ENCODE peak calls at places on chromosomes 11 and 22, in seven cellular contexts. P is lower lobe of right lung, S is GM12865, R is lower leg skin, N is fibroblast of pulmonary artery, W is heart left ventricle, B is gastrocnemius medialis. Y is an unnamed sample.
A peak's percentile ranks its signal among the peaks of the same experiment; 100 is the strongest.

GRCh38 chr22:28282346-28282745 is 363.3 kb upstream of the PITPNB start:
- DNase-seq in P (no peak), S (no peak), R (no peak), N (peak; percentile 35), W (no peak), B (no peak), Y (no peak)

GRCh38 chr11:95088946-95089619 is 563 bp upstream of the ENDOD1 start:
- DNase-seq in P (no peak), S (peak; percentile 63), R (no peak), N (no peak), W (no peak), B (no peak), Y (no peak)

GRCh38 chr11:12123177-12123576 is 12.8 kb downstream of the MICAL2 start:
- DNase-seq in P (no peak), S (no peak), R (no peak), N (peak; percentile 75), W (no peak), B (no peak), Y (no peak)

GRCh38 chr11:36577859-36578258 is 10.1 kb downstream of the RAG1 start:
- DNase-seq in P (no peak), S (no peak), R (no peak), N (peak; percentile 17), W (no peak), B (no peak), Y (no peak)

GRCh38 chr11:22792497-22792896 is 37.1 kb downstream of the SVIP start:
- DNase-seq in P (no peak), S (no peak), R (no peak), N (peak; percentile 92), W (no peak), B (no peak), Y (no peak)

GRCh38 chr22:28939394-28939793 is 56.0 kb downstream of the ZNRF3 start:
- DNase-seq in P (no peak), S (no peak), R (no peak), N (no peak), W (no peak), B (no peak), Y (no peak)

GRCh38 chr11:66973956-66974585 is 1.0 kb upstream of the C11orf86 start:
- DNase-seq in P (no peak), S (no peak), R (no peak), N (peak; percentile 53), W (no peak), B (no peak), Y (no peak)

GRCh38 chr22:25690798-25691197 is 51.2 kb upstream of the MYO18B start:
- DNase-seq in P (no peak), S (no peak), R (no peak), N (no peak), W (no peak), B (no peak), Y (no peak)

GRCh38 chr22:40027191-40028097 is 32.7 kb downstream of the FAM83F start:
- DNase-seq in P (no peak), S (no peak), R (no peak), N (no peak), W (no peak), B (no peak), Y (no peak)

GRCh38 chr11:1923201-1923956 is 3.9 kb downstream of the TNNT3 start:
- DNase-seq in P (no peak), S (no peak), R (no peak), N (no peak), W (no peak), B (no peak), Y (no peak)

GRCh38 chr11:117583063-117583801 is 213.8 kb downstream of the DSCAML1 start:
- DNase-seq in P (no peak), S (no peak), R (no peak), N (peak; percentile 2), W (no peak), B (no peak), Y (no peak)

GRCh38 chr22:36817429-36817783 is 571 bp upstream of the PVALB start:
- DNase-seq in P (no peak), S (no peak), R (no peak), N (no peak), W (no peak), B (no peak), Y (no peak)

GRCh38 chr11:80841716-80842115 is 1400.9 kb upstream of the TENM4 start:
- DNase-seq in P (no peak), S (no peak), R (no peak), N (peak; percentile 66), W (no peak), B (no peak), Y (no peak)

GRCh38 chr11:18705651-18706281 is 7.2 kb downstream of the TMEM86A start:
- DNase-seq in P (peak; percentile 73), S (no peak), R (no peak), N (no peak), W (no peak), B (no peak), Y (no peak)

GRCh38 chr11:15307600-15307999 is 192.9 kb downstream of the INSC start:
- DNase-seq in P (no peak), S (no peak), R (no peak), N (no peak), W (no peak), B (no peak), Y (no peak)

GRCh38 chr22:38080847-38081635 is 2.9 kb downstream of the SLC16A8 start:
- DNase-seq in P (peak; percentile 55), S (no peak), R (no peak), N (peak; percentile 34), W (no peak), B (no peak), Y (no peak)

GRCh38 chr11:70531281-70532065 is 133.1 kb downstream of the CTTN start:
- DNase-seq in P (no peak), S (no peak), R (no peak), N (no peak), W (no peak), B (no peak), Y (no peak)

GRCh38 chr22:37196539-37197450 is 8.7 kb upstream of the C1QTNF6 start:
- DNase-seq in P (peak; percentile 80), S (no peak), R (peak; percentile 77), N (peak; percentile 91), W (peak; percentile 87), B (peak; percentile 68), Y (no peak)

GRCh38 chr11:66313321-66314185 is 3.3 kb downstream of the CD248 start:
- DNase-seq in P (peak; percentile 55), S (no peak), R (no peak), N (peak; percentile 32), W (no peak), B (no peak), Y (no peak)

GRCh38 chr11:106421673-106422292 is 344.3 kb downstream of the AASDHPPT start:
- DNase-seq in P (no peak), S (no peak), R (no peak), N (no peak), W (no peak), B (no peak), Y (no peak)

GRCh38 chr11:114179234-114179941 is 116.8 kb upstream of the NNMT start:
- DNase-seq in P (peak; percentile 84), S (no peak), R (peak; percentile 94), N (peak; percentile 100), W (peak; percentile 74), B (peak; percentile 94), Y (peak; percentile 99)

GRCh38 chr11:117924631-117925170 is 4.5 kb downstream of the TMPRSS13 start:
- DNase-seq in P (peak; percentile 17), S (no peak), R (no peak), N (no peak), W (no peak), B (no peak), Y (no peak)

GRCh38 chr11:80638296-80638695 is 1197.5 kb upstream of the TENM4 start:
- DNase-seq in P (no peak), S (no peak), R (no peak), N (no peak), W (no peak), B (no peak), Y (no peak)

DNA sequence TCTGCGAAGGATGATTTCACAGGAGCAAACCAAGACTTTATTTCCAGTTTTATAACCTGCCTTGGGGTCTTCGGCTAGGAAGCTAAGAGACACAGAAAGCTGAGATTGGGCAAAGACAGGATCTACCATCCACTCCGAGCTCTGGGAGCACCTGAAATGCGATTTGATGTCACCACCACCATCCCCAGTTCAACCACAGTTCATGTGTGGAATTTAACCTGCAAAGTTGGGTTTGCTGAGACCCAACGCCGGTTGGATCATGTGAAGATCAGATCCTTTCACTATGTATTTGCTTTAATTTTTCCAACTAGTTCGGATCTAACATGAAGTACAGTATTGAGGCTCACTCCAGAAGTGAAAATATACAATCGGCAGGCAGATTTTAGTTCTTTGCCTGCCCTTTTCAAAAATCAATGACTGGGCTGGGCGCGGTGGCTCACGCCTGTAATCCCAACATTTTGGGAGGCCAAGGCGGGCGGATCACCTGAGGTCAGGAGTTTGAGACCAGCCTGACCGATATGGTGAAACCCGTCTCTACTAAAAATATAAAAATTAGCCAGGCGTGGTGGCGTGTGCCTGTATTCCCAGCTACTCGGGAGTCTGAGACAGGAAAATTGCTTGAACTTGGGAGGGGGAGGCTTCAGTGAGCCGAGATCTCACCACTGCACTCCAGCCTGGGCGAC is 1.4 kb upstream of the C11orf24 start:
- DNase-seq in P (no peak), S (peak; percentile 41), R (no peak), N (no peak), W (no peak), B (no peak), Y (no peak)
- H3K4me3 ChIP-seq in P (peak overlapping the region; percentile 82), S (peak overlapping the region; percentile 98), R (no peak overlapping the region), N (no peak overlapping the region), W (peak overlapping the region; percentile 81), B (no peak overlapping the region), Y (peak overlapping the region; percentile 97)

GRCh38 chr11:120547871-120548681 is 36.5 kb downstream of the GRIK4 start:
- DNase-seq in P (peak; percentile 70), S (no peak), R (peak; percentile 56), N (peak; percentile 94), W (peak; percentile 89), B (peak; percentile 79), Y (no peak)
- TF ChIP-seq CTCF in P (no peak), S (no peak), R (no peak), N (peak; percentile 9), W (no peak), B (no peak), Y (no peak)

GRCh38 chr22:42068351-42068730 is 2.3 kb downstream of the NAGA start:
- DNase-seq in P (no peak), S (no peak), R (no peak), N (no peak), W (no peak), B (no peak), Y (no peak)
- H3K4me3 ChIP-seq in P (no peak overlapping the region), S (no peak overlapping the region), R (no peak overlapping the region), N (no peak overlapping the region), W (no peak overlapping the region), B (no peak overlapping the region), Y (no peak overlapping the region)

GRCh38 chr11:57081356-57081755 is 92.6 kb downstream of the OR5AK2 start:
- DNase-seq in P (no peak), S (no peak), R (no peak), N (no peak), W (no peak), B (no peak), Y (no peak)

GRCh38 chr11:57082125-57082524 is 93.4 kb downstream of the OR5AK2 start:
- DNase-seq in P (no peak), S (no peak), R (no peak), N (no peak), W (no peak), B (no peak), Y (no peak)

GRCh38 chr11:57087966-57088365 is 93.8 kb upstream of the LRRC55 start:
- DNase-seq in P (no peak), S (no peak), R (no peak), N (no peak), W (no peak), B (no peak), Y (no peak)

GRCh38 chr11:57083641-57084385 is 95.1 kb downstream of the OR5AK2 start:
- DNase-seq in P (no peak), S (no peak), R (no peak), N (no peak), W (no peak), B (no peak), Y (no peak)

GRCh38 chr11:57085604-57086003 is 96.1 kb upstream of the LRRC55 start:
- DNase-seq in P (no peak), S (no peak), R (no peak), N (peak; percentile 16), W (no peak), B (no peak), Y (no peak)
- TF ChIP-seq CTCF in P (no peak), S (no peak), R (no peak), N (peak; percentile 26), W (peak; percentile 9), B (no peak), Y (no peak)

Y was measured in vagina.